ENCODE peak calls at places on chromosomes 3 and 15, in nine cellular contexts. O, Q, X, E, N, P, I, L and W are unnamed samples. For H3K4me1, the result is how much of the 10 kb centered on the place peaks cover.

GRCh38 chr3:40292637-40293036 is 16.9 kb upstream of the EIF1B start:
- DNase-seq in O (no peak), Q (no peak), X (no peak), E (no peak), N (no peak), P (no peak), I (peak), L (no peak), W (no peak)

GRCh38 chr3:45181496-45181895 is 35.3 kb upstream of the CDCP1 start:
- DNase-seq in O (no peak), Q (no peak), X (no peak), E (no peak), N (no peak), P (no peak), I (no peak), L (no peak), W (no peak)

GRCh38 chr3:130649061-130649654 is 97.5 kb downstream of the PIK3R4 start:
- DNase-seq in O (no peak), Q (no peak), X (no peak), E (no peak), N (no peak), P (no peak), I (no peak), L (no peak), W (no peak)

GRCh38 chr3:13869944-13870343 is 9.9 kb downstream of the WNT7A start:
- DNase-seq in O (no peak), Q (no peak), X (no peak), E (peak), N (no peak), P (no peak), I (no peak), L (no peak), W (no peak)

GRCh38 chr3:59094446-59094845 is 44.6 kb upstream of the CFAP20DC start:
- DNase-seq in O (no peak), Q (no peak), X (no peak), E (no peak), N (no peak), P (no peak), I (no peak), L (no peak), W (no peak)

GRCh38 chr15:48913141-48913540 is 35.2 kb downstream of the EID1 start:
- DNase-seq in O (no peak), Q (no peak), X (no peak), E (no peak), N (no peak), P (no peak), I (no peak), L (no peak), W (no peak)

GRCh38 chr3:164479406-164479805 is 598.9 kb downstream of the SI start:
- DNase-seq in O (no peak), Q (no peak), X (no peak), E (no peak), N (no peak), P (no peak), I (no peak), L (no peak), W (no peak)

GRCh38 chr15:58573270-58573669 is 141.5 kb downstream of the LIPC start:
- DNase-seq in O (no peak), Q (no peak), X (no peak), E (no peak), N (no peak), P (no peak), I (no peak), L (no peak), W (no peak)

GRCh38 chr15:64010719-64011118 is 35.6 kb downstream of the DAPK2 start:
- DNase-seq in O (peak), Q (peak), X (peak), E (no peak), N (peak), P (no peak), I (no peak), L (no peak), W (no peak)

GRCh38 chr3:30696403-30696819 is 90.0 kb downstream of the TGFBR2 start:
- DNase-seq in O (no peak), Q (no peak), X (no peak), E (no peak), N (no peak), P (no peak), I (no peak), L (no peak), W (no peak)

GRCh38 chr3:17974206-17974841 is 231.9 kb upstream of the TBC1D5 start:
- DNase-seq in O (no peak), Q (peak), X (no peak), E (no peak), N (no peak), P (no peak), I (no peak), L (no peak), W (no peak)

GRCh38 chr3:4493931-4494806 is 1.0 kb downstream of the ITPR1 start:
- DNase-seq in O (peak), Q (peak), X (no peak), E (no peak), N (peak), P (peak), I (peak), L (no peak), W (no peak)

GRCh38 chr3:15616053-15616452 is 14.5 kb downstream of the BTD start:
- DNase-seq in O (peak), Q (no peak), X (no peak), E (no peak), N (no peak), P (no peak), I (no peak), L (no peak), W (no peak)

GRCh38 chr3:198019115-198019514 is 59.1 kb downstream of the LMLN start:
- DNase-seq in O (no peak), Q (no peak), X (no peak), E (no peak), N (no peak), P (no peak), I (no peak), L (no peak), W (no peak)

GRCh38 chr15:48402778-48403177 is 71.5 kb downstream of the DUT start:
- DNase-seq in O (peak), Q (no peak), X (no peak), E (no peak), N (no peak), P (no peak), I (no peak), L (no peak), W (no peak)

GRCh38 chr3:120062474-120062873 is 31.8 kb downstream of the GSK3B start:
- DNase-seq in O (no peak), Q (no peak), X (no peak), E (no peak), N (no peak), P (no peak), I (no peak), L (no peak), W (no peak)

GRCh38 chr15:99108993-99109392 is 4.1 kb downstream of the SYNM start:
- DNase-seq in O (no peak), Q (no peak), X (no peak), E (no peak), N (no peak), P (no peak), I (no peak), L (no peak), W (no peak)

GRCh38 chr15:99109555-99110021 is 4.7 kb downstream of the SYNM start:
- DNase-seq in O (no peak), Q (no peak), X (no peak), E (peak), N (no peak), P (no peak), I (no peak), L (no peak), W (no peak)

GRCh38 chr15:99104788-99105515 is at the start of gene SYNM:
- DNase-seq in O (peak), Q (peak), X (peak), E (peak), N (peak), P (peak), I (peak), L (peak), W (peak)

GRCh38 chr15:99105516-99106341 is 849 bp downstream of the SYNM start:
- DNase-seq in O (peak), Q (peak), X (peak), E (peak), N (peak), P (no peak), I (peak), L (peak), W (peak)

GRCh38 chr15:99106417-99107220 is 1.7 kb downstream of the SYNM start:
- DNase-seq in O (no peak), Q (peak), X (peak), E (no peak), N (no peak), P (peak), I (no peak), L (no peak), W (no peak)
- H3K4me3 ChIP-seq in O (peak), Q (no peak), X (peak), E (peak), N (peak), P (peak), I (no peak), L (peak), W (no peak)

GRCh38 chr3:186969607-186970006 is 39.3 kb downstream of the ST6GAL1 start:
- DNase-seq in O (no peak), Q (no peak), X (no peak), E (no peak), N (no peak), P (no peak), I (no peak), L (no peak), W (no peak)
- H3K4me1 ChIP-seq in O (under half), Q (under half), X (half or more), E (under half), N (under half), P (under half), I (under half), L (under half), W (under half)

GRCh38 chr3:127287840-127288239 is at the start of gene PRR20G:
- DNase-seq in O (no peak), Q (no peak), X (no peak), E (no peak), N (no peak), P (no peak), I (no peak), L (no peak), W (no peak)
- H3K4me3 ChIP-seq in O (no peak), Q (no peak), X (no peak), E (no peak), N (no peak), P (no peak), I (no peak), L (no peak), W (no peak)

GRCh38 chr3:153956621-153957020 is 164.6 kb upstream of the ARHGEF26 start:
- DNase-seq in O (no peak), Q (no peak), X (no peak), E (no peak), N (no peak), P (no peak), I (no peak), L (no peak), W (no peak)
- H3K4me1 ChIP-seq in O (under half), Q (under half), X (under half), E (under half), N (under half), P (under half), I (under half), L (under half), W (under half)

GRCh38 chr3:147380996-147381376 is 25.4 kb downstream of the ZIC4 start:
- DNase-seq in O (no peak), Q (no peak), X (no peak), E (no peak), N (no peak), P (no peak), I (no peak), L (no peak), W (no peak)
- H3K4me3 ChIP-seq in O (no peak), Q (no peak), X (no peak), E (no peak), N (no peak), P (no peak), I (no peak), L (no peak), W (no peak)